ENCODE peak calls at places on chromosomes 1 and 21, in five cellular contexts. One of them, this sample, is unnamed.

GRCh38 chr1:118960026-118960561 is 28.0 kb downstream of the TBX15 start:
- DNase-seq in mammary epithelial cell: no peak
- DNase-seq in AG09319: no peak
- DNase-seq in endothelial cell: no peak
- DNase-seq in cardiac fibroblast: no peak
- DNase-seq in this sample: no peak

GRCh38 chr1:234542211-234542850 is 63.4 kb upstream of the TARBP1 start:
- DNase-seq in mammary epithelial cell: no peak
- DNase-seq in AG09319: no peak
- DNase-seq in endothelial cell: no peak
- DNase-seq in cardiac fibroblast: no peak
- DNase-seq in this sample: no peak

GRCh38 chr1:49251385-49251784 is 474.7 kb upstream of the BEND5 start:
- DNase-seq in mammary epithelial cell: no peak
- DNase-seq in AG09319: no peak
- DNase-seq in endothelial cell: no peak
- DNase-seq in cardiac fibroblast: no peak
- DNase-seq in this sample: no peak

GRCh38 chr1:217090073-217090911 is 367.1 kb upstream of the ESRRG start:
- DNase-seq in mammary epithelial cell: no peak
- DNase-seq in AG09319: no peak
- DNase-seq in endothelial cell: no peak
- DNase-seq in cardiac fibroblast: no peak
- DNase-seq in this sample: no peak

GRCh38 chr1:16232316-16232710 is 4.7 kb downstream of the CPLANE2 start:
- DNase-seq in mammary epithelial cell: no peak
- DNase-seq in AG09319: no peak
- DNase-seq in endothelial cell: no peak
- DNase-seq in cardiac fibroblast: no peak
- DNase-seq in this sample: no peak

GRCh38 chr1:161200992-161201827 is 957 bp upstream of the NDUFS2 start:
- DNase-seq in mammary epithelial cell: no peak
- DNase-seq in AG09319: peak
- DNase-seq in endothelial cell: peak
- DNase-seq in cardiac fibroblast: peak
- DNase-seq in this sample: no peak

GRCh38 chr1:1149416-1149815 is 24.3 kb upstream of the TTLL10 start:
- DNase-seq in mammary epithelial cell: no peak
- DNase-seq in AG09319: no peak
- DNase-seq in endothelial cell: no peak
- DNase-seq in cardiac fibroblast: no peak
- DNase-seq in this sample: no peak

GRCh38 chr1:19799233-19799876 is 361 bp downstream of the TMCO4 start:
- DNase-seq in mammary epithelial cell: peak
- DNase-seq in AG09319: peak
- DNase-seq in endothelial cell: peak
- DNase-seq in cardiac fibroblast: peak
- DNase-seq in this sample: peak

GRCh38 chr21:41703857-41704501 is 62.9 kb downstream of the RIPK4 start:
- DNase-seq in mammary epithelial cell: peak
- DNase-seq in AG09319: no peak
- DNase-seq in endothelial cell: no peak
- DNase-seq in cardiac fibroblast: no peak
- DNase-seq in this sample: no peak

GRCh38 chr1:228011721-228012311 is 5.0 kb downstream of the WNT3A start:
- DNase-seq in mammary epithelial cell: peak
- DNase-seq in AG09319: no peak
- DNase-seq in endothelial cell: no peak
- DNase-seq in cardiac fibroblast: no peak
- DNase-seq in this sample: no peak

GRCh38 chr1:183331095-183331742 is 87.0 kb downstream of the NMNAT2 start:
- DNase-seq in mammary epithelial cell: no peak
- DNase-seq in AG09319: no peak
- DNase-seq in endothelial cell: no peak
- DNase-seq in cardiac fibroblast: no peak
- DNase-seq in this sample: no peak

GRCh38 chr1:16443975-16444745 is 3.6 kb downstream of the NECAP2 start:
- DNase-seq in mammary epithelial cell: no peak
- DNase-seq in AG09319: no peak
- DNase-seq in endothelial cell: no peak
- DNase-seq in cardiac fibroblast: no peak
- DNase-seq in this sample: no peak

GRCh38 chr21:39366563-39366962 is 17.7 kb upstream of the HMGN1 start:
- DNase-seq in mammary epithelial cell: no peak
- DNase-seq in AG09319: no peak
- DNase-seq in endothelial cell: no peak
- DNase-seq in cardiac fibroblast: no peak
- DNase-seq in this sample: no peak

GRCh38 chr21:26795866-26796329 is 49.3 kb downstream of the ADAMTS1 start:
- DNase-seq in mammary epithelial cell: peak
- DNase-seq in AG09319: peak
- DNase-seq in endothelial cell: no peak
- DNase-seq in cardiac fibroblast: peak
- DNase-seq in this sample: no peak

GRCh38 chr21:43707462-43707861 is 11.5 kb upstream of the PDXK start:
- DNase-seq in mammary epithelial cell: no peak
- DNase-seq in AG09319: no peak
- DNase-seq in endothelial cell: no peak
- DNase-seq in cardiac fibroblast: no peak
- DNase-seq in this sample: no peak

GRCh38 chr1:8276173-8276914 is 41.6 kb upstream of the SLC45A1 start:
- DNase-seq in mammary epithelial cell: no peak
- DNase-seq in AG09319: no peak
- DNase-seq in endothelial cell: no peak
- DNase-seq in cardiac fibroblast: no peak
- DNase-seq in this sample: no peak

GRCh38 chr1:228697209-228698016 is 37.9 kb upstream of the RHOU start:
- DNase-seq in mammary epithelial cell: peak
- DNase-seq in AG09319: peak
- DNase-seq in endothelial cell: no peak
- DNase-seq in cardiac fibroblast: peak
- DNase-seq in this sample: no peak

GRCh38 chr1:91724644-91725043 is 161.3 kb downstream of the TGFBR3 start:
- DNase-seq in mammary epithelial cell: no peak
- DNase-seq in AG09319: no peak
- DNase-seq in endothelial cell: no peak
- DNase-seq in cardiac fibroblast: no peak
- DNase-seq in this sample: no peak

GRCh38 chr1:33258788-33259274 is 2.5 kb downstream of the ZNF362 start:
- DNase-seq in mammary epithelial cell: no peak
- DNase-seq in AG09319: no peak
- DNase-seq in endothelial cell: no peak
- DNase-seq in cardiac fibroblast: no peak
- DNase-seq in this sample: no peak

GRCh38 chr1:108719654-108720435 is 7.1 kb downstream of the FNDC7 start:
- DNase-seq in mammary epithelial cell: peak
- DNase-seq in AG09319: peak
- DNase-seq in endothelial cell: no peak
- DNase-seq in cardiac fibroblast: peak
- DNase-seq in this sample: no peak

GRCh38 chr21:38037416-38037815 is 121.2 kb upstream of the KCNJ6 start:
- DNase-seq in mammary epithelial cell: peak
- DNase-seq in AG09319: no peak
- DNase-seq in endothelial cell: no peak
- DNase-seq in cardiac fibroblast: peak
- DNase-seq in this sample: no peak

DNA sequence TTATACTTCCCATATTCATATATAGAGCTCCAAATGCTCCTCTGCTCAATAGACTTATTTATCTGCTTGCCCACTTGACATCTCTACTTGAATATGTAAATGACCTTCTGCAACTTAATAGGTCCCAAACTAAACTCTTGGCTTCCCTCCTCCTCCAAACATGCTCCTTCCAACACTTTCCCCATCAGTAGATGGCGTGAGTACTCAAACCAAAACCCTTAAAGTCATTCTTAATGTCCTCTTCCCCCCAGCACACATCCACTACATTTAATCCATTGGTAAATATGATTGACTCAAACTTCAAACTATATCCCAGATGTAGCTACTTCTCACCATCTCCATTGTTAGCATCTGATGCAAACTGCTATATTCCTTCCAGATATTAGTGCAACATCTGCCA is 48.5 kb upstream of the PBX1 start:
- DNase-seq in mammary epithelial cell: no peak
- DNase-seq in AG09319: no peak
- DNase-seq in endothelial cell: no peak
- DNase-seq in cardiac fibroblast: peak
- DNase-seq in this sample: no peak
- TF ChIP-seq CTCF in mammary epithelial cell: peak
- TF ChIP-seq CTCF in AG09319: peak
- TF ChIP-seq CTCF in endothelial cell: no peak
- TF ChIP-seq CTCF in cardiac fibroblast: no peak
- TF ChIP-seq CTCF in this sample: no peak

GRCh38 chr1:69016468-69016867 is 519.6 kb upstream of the DEPDC1 start:
- DNase-seq in mammary epithelial cell: no peak
- DNase-seq in AG09319: no peak
- DNase-seq in endothelial cell: no peak
- DNase-seq in cardiac fibroblast: no peak
- DNase-seq in this sample: no peak
- TF ChIP-seq CTCF in mammary epithelial cell: peak
- TF ChIP-seq CTCF in AG09319: peak
- TF ChIP-seq CTCF in endothelial cell: no peak
- TF ChIP-seq CTCF in cardiac fibroblast: no peak
- TF ChIP-seq CTCF in this sample: no peak

GRCh38 chr1:233393084-233393840 is 65.7 kb downstream of the MAP3K21 start:
- DNase-seq in mammary epithelial cell: peak
- DNase-seq in AG09319: no peak
- DNase-seq in endothelial cell: no peak
- DNase-seq in cardiac fibroblast: no peak
- DNase-seq in this sample: no peak

GRCh38 chr1:233395852-233396646 is 68.5 kb downstream of the MAP3K21 start:
- DNase-seq in mammary epithelial cell: no peak
- DNase-seq in AG09319: no peak
- DNase-seq in endothelial cell: no peak
- DNase-seq in cardiac fibroblast: no peak
- DNase-seq in this sample: no peak

GRCh38 chr1:233393926-233394680 is 66.6 kb downstream of the MAP3K21 start:
- DNase-seq in mammary epithelial cell: no peak
- DNase-seq in AG09319: no peak
- DNase-seq in endothelial cell: no peak
- DNase-seq in cardiac fibroblast: no peak
- DNase-seq in this sample: no peak

GRCh38 chr1:233391338-233391737 is 63.8 kb downstream of the MAP3K21 start:
- DNase-seq in mammary epithelial cell: no peak
- DNase-seq in AG09319: no peak
- DNase-seq in endothelial cell: no peak
- DNase-seq in cardiac fibroblast: no peak
- DNase-seq in this sample: no peak

GRCh38 chr1:233394860-233395717 is 67.6 kb downstream of the MAP3K21 start:
- DNase-seq in mammary epithelial cell: peak
- DNase-seq in AG09319: peak
- DNase-seq in endothelial cell: peak
- DNase-seq in cardiac fibroblast: peak
- DNase-seq in this sample: no peak
- TF ChIP-seq CTCF in mammary epithelial cell: peak
- TF ChIP-seq CTCF in AG09319: peak
- TF ChIP-seq CTCF in endothelial cell: peak
- TF ChIP-seq CTCF in cardiac fibroblast: peak
- TF ChIP-seq CTCF in this sample: peak

GRCh38 chr1:202888507-202889360 is at the start of gene RABIF:
- DNase-seq in mammary epithelial cell: peak
- DNase-seq in AG09319: peak
- DNase-seq in endothelial cell: peak
- DNase-seq in cardiac fibroblast: peak
- DNase-seq in this sample: peak
- TF ChIP-seq CTCF in mammary epithelial cell: peak
- TF ChIP-seq CTCF in AG09319: peak
- TF ChIP-seq CTCF in endothelial cell: no peak
- TF ChIP-seq CTCF in cardiac fibroblast: peak
- TF ChIP-seq CTCF in this sample: peak

GRCh38 chr1:150971583-150972416 is 2.8 kb downstream of the CERS2 start:
- DNase-seq in mammary epithelial cell: no peak
- DNase-seq in AG09319: no peak
- DNase-seq in endothelial cell: no peak
- DNase-seq in cardiac fibroblast: no peak
- DNase-seq in this sample: no peak
- TF ChIP-seq CTCF in mammary epithelial cell: no peak
- TF ChIP-seq CTCF in AG09319: no peak
- TF ChIP-seq CTCF in endothelial cell: no peak
- TF ChIP-seq CTCF in cardiac fibroblast: peak
- TF ChIP-seq CTCF in this sample: peak